ENCODE peak calls at places on chromosome 4, in six cellular contexts. One of them, this sample, is unnamed.

GRCh38 chr4:38930696-38931095 is 63.1 kb downstream of the FAM114A1 start:
- DNase-seq in mesendoderm: no peak
- DNase-seq in neuronal stem cell: no peak
- DNase-seq in mesenchymal stem cell: no peak
- DNase-seq in H1: no peak
- DNase-seq in H9: no peak
- DNase-seq in this sample: no peak

GRCh38 chr4:139227729-139228404 is 50.8 kb upstream of the ELF2 start:
- DNase-seq in H9: no peak
- DNase-seq in H1: peak
- DNase-seq in mesendoderm: no peak
- DNase-seq in mesenchymal stem cell: no peak
- DNase-seq in neuronal stem cell: no peak
- DNase-seq in this sample: no peak

GRCh38 chr4:41432889-41433288 is 105.1 kb upstream of the LIMCH1 start:
- DNase-seq in mesenchymal stem cell: peak
- DNase-seq in H1: no peak
- DNase-seq in mesendoderm: peak
- DNase-seq in neuronal stem cell: peak
- DNase-seq in H9: peak
- DNase-seq in this sample: peak

GRCh38 chr4:74692973-74693372 is 101.3 kb downstream of the BTC start:
- DNase-seq in neuronal stem cell: no peak
- DNase-seq in mesenchymal stem cell: peak
- DNase-seq in H1: no peak
- DNase-seq in mesendoderm: no peak
- DNase-seq in H9: no peak
- DNase-seq in this sample: peak

GRCh38 chr4:106039796-106040195 is 144.5 kb downstream of the NPNT start:
- DNase-seq in neuronal stem cell: no peak
- DNase-seq in H1: no peak
- DNase-seq in mesendoderm: no peak
- DNase-seq in H9: no peak
- DNase-seq in mesenchymal stem cell: no peak
- DNase-seq in this sample: peak

GRCh38 chr4:6751611-6752485 is 30.7 kb upstream of the KIAA0232 start:
- DNase-seq in neuronal stem cell: no peak
- DNase-seq in H1: no peak
- DNase-seq in H9: no peak
- DNase-seq in mesendoderm: peak
- DNase-seq in mesenchymal stem cell: peak
- DNase-seq in this sample: peak

GRCh38 chr4:33071552-33071951 is 2351.4 kb downstream of the PCDH7 start:
- DNase-seq in neuronal stem cell: no peak
- DNase-seq in H1: no peak
- DNase-seq in mesendoderm: no peak
- DNase-seq in mesenchymal stem cell: no peak
- DNase-seq in H9: no peak
- DNase-seq in this sample: peak

GRCh38 chr4:155473420-155474095 is 96.8 kb upstream of the MAP9 start:
- DNase-seq in neuronal stem cell: no peak
- DNase-seq in mesendoderm: peak
- DNase-seq in H1: no peak
- DNase-seq in H9: no peak
- DNase-seq in mesenchymal stem cell: no peak
- DNase-seq in this sample: peak

GRCh38 chr4:7811536-7812190 is 128.0 kb downstream of the AFAP1 start:
- DNase-seq in mesenchymal stem cell: peak
- DNase-seq in mesendoderm: no peak
- DNase-seq in H9: no peak
- DNase-seq in neuronal stem cell: no peak
- DNase-seq in H1: no peak
- DNase-seq in this sample: peak

GRCh38 chr4:81648576-81649272 is 177.0 kb upstream of the RASGEF1B start:
- DNase-seq in mesenchymal stem cell: no peak
- DNase-seq in H9: no peak
- DNase-seq in H1: no peak
- DNase-seq in mesendoderm: no peak
- DNase-seq in neuronal stem cell: no peak
- DNase-seq in this sample: no peak

GRCh38 chr4:74632634-74633033 is 161.7 kb downstream of the BTC start:
- DNase-seq in H1: no peak
- DNase-seq in mesendoderm: no peak
- DNase-seq in mesenchymal stem cell: peak
- DNase-seq in neuronal stem cell: no peak
- DNase-seq in H9: no peak
- DNase-seq in this sample: peak

GRCh38 chr4:173167793-173168395 is 717 bp upstream of the GALNT7 start:
- DNase-seq in mesendoderm: peak
- DNase-seq in neuronal stem cell: no peak
- DNase-seq in H1: no peak
- DNase-seq in H9: peak
- DNase-seq in mesenchymal stem cell: peak
- DNase-seq in this sample: peak

GRCh38 chr4:74039065-74039763 is 725 bp upstream of the CXCL3 start:
- DNase-seq in mesenchymal stem cell: peak
- DNase-seq in H9: no peak
- DNase-seq in neuronal stem cell: no peak
- DNase-seq in H1: no peak
- DNase-seq in mesendoderm: peak
- DNase-seq in this sample: peak

GRCh38 chr4:85595796-85596559 is 121.0 kb downstream of the ARHGAP24 start:
- DNase-seq in H1: no peak
- DNase-seq in mesendoderm: no peak
- DNase-seq in mesenchymal stem cell: no peak
- DNase-seq in H9: no peak
- DNase-seq in neuronal stem cell: no peak
- DNase-seq in this sample: no peak

GRCh38 chr4:163544407-163545038 is 50.0 kb downstream of the TMA16 start:
- DNase-seq in mesendoderm: peak
- DNase-seq in H9: peak
- DNase-seq in mesenchymal stem cell: peak
- DNase-seq in neuronal stem cell: peak
- DNase-seq in H1: peak
- DNase-seq in this sample: peak

GRCh38 chr4:100098681-100099080 is 91.6 kb downstream of the DDIT4L start:
- DNase-seq in neuronal stem cell: no peak
- DNase-seq in H9: no peak
- DNase-seq in H1: no peak
- DNase-seq in mesenchymal stem cell: peak
- DNase-seq in mesendoderm: peak
- DNase-seq in this sample: no peak

GRCh38 chr4:33831667-33832066 is 2412.6 kb downstream of the ARAP2 start:
- DNase-seq in neuronal stem cell: no peak
- DNase-seq in H9: no peak
- DNase-seq in H1: no peak
- DNase-seq in mesendoderm: no peak
- DNase-seq in mesenchymal stem cell: peak
- DNase-seq in this sample: peak

GRCh38 chr4:118942465-118942864 is 53.8 kb downstream of the SYNPO2 start:
- DNase-seq in mesendoderm: no peak
- DNase-seq in H1: no peak
- DNase-seq in mesenchymal stem cell: peak
- DNase-seq in neuronal stem cell: no peak
- DNase-seq in H9: no peak
- DNase-seq in this sample: peak

GRCh38 chr4:20347526-20347925 is 95.8 kb downstream of the SLIT2 start:
- DNase-seq in neuronal stem cell: no peak
- DNase-seq in mesendoderm: no peak
- DNase-seq in H9: no peak
- DNase-seq in mesenchymal stem cell: no peak
- DNase-seq in H1: no peak
- DNase-seq in this sample: no peak

GRCh38 chr4:35739305-35739704 is 505.0 kb downstream of the ARAP2 start:
- DNase-seq in mesenchymal stem cell: no peak
- DNase-seq in neuronal stem cell: no peak
- DNase-seq in H1: no peak
- DNase-seq in mesendoderm: no peak
- DNase-seq in H9: no peak
- DNase-seq in this sample: no peak

GRCh38 chr4:56040842-56041241 is 92.1 kb downstream of the CEP135 start:
- DNase-seq in H9: no peak
- DNase-seq in neuronal stem cell: no peak
- DNase-seq in mesenchymal stem cell: no peak
- DNase-seq in mesendoderm: no peak
- DNase-seq in H1: no peak
- DNase-seq in this sample: no peak

GRCh38 chr4:84389406-84389805 is 109.7 kb downstream of the NKX6-1 start:
- DNase-seq in H9: no peak
- DNase-seq in mesenchymal stem cell: no peak
- DNase-seq in mesendoderm: peak
- DNase-seq in H1: no peak
- DNase-seq in neuronal stem cell: no peak
- DNase-seq in this sample: no peak

GRCh38 chr4:155403886-155404285 is 27.1 kb upstream of the MAP9 start:
- DNase-seq in H1: no peak
- DNase-seq in neuronal stem cell: peak
- DNase-seq in mesendoderm: peak
- DNase-seq in mesenchymal stem cell: peak
- DNase-seq in H9: no peak
- DNase-seq in this sample: peak

GRCh38 chr4:137394000-137394399 is 138.3 kb downstream of the PCDH18 start:
- DNase-seq in mesenchymal stem cell: no peak
- DNase-seq in mesendoderm: no peak
- DNase-seq in H1: no peak
- DNase-seq in neuronal stem cell: no peak
- DNase-seq in H9: no peak
- DNase-seq in this sample: no peak

GRCh38 chr4:97548186-97548585 is 595.1 kb downstream of the STPG2 start:
- DNase-seq in H1: no peak
- DNase-seq in mesendoderm: no peak
- DNase-seq in mesenchymal stem cell: no peak
- DNase-seq in H9: no peak
- DNase-seq in neuronal stem cell: no peak
- DNase-seq in this sample: no peak

GRCh38 chr4:143185253-143186107 is 763 bp downstream of the USP38 start:
- DNase-seq in mesendoderm: peak
- DNase-seq in H1: peak
- DNase-seq in mesenchymal stem cell: peak
- DNase-seq in neuronal stem cell: peak
- DNase-seq in H9: peak
- DNase-seq in this sample: peak

GRCh38 chr4:143183513-143184216 is 1.1 kb upstream of the USP38 start:
- DNase-seq in H9: no peak
- DNase-seq in mesendoderm: no peak
- DNase-seq in neuronal stem cell: no peak
- DNase-seq in mesenchymal stem cell: peak
- DNase-seq in H1: no peak
- DNase-seq in this sample: no peak

GRCh38 chr4:143186202-143186601 is 1.5 kb downstream of the USP38 start:
- DNase-seq in H1: no peak
- DNase-seq in mesendoderm: no peak
- DNase-seq in mesenchymal stem cell: peak
- DNase-seq in neuronal stem cell: no peak
- DNase-seq in H9: no peak
- DNase-seq in this sample: peak

GRCh38 chr4:143184217-143184502 is 557 bp upstream of the USP38 start:
- DNase-seq in neuronal stem cell: no peak
- DNase-seq in mesenchymal stem cell: no peak
- DNase-seq in H1: no peak
- DNase-seq in mesendoderm: no peak
- DNase-seq in H9: no peak
- DNase-seq in this sample: no peak

DNA sequence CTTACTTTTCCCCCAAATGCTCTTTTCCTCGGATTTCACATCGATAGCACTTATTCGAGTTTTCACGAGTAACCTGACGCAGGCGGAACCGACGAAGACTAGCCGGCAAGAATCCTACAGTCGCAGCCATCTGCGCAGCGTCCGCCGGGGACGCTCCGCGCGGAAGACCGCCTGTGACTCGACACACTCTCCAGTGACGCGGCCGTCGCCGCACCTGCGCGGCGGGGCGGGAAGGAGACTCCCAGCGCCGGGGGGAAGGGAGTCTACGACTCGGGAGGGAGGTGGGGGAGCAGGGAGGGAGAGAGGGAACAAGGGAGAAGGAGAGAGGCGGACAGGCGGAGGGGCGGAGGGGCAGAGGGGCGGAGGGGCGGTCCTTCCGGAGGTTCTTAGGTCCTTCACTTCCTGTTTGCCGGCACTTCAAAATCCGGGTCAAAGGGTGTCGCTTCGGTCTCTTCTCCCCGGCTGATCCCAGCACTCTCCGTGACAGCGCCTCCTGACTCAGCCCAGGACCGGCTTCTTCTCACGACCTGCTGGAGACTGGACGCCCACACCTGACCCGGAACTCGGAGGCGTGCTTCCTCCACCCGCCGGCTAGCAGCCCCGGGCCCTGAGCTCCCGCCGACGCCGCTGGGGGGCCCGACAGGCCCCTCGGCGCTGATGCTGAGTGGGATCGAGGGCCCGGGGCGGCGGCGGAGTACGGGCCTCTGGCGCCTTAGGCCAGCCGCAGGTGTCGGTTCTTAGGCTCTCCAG is at the start of gene USP38:
- DNase-seq in neuronal stem cell: peak
- DNase-seq in mesendoderm: peak
- DNase-seq in H9: peak
- DNase-seq in H1: peak
- DNase-seq in mesenchymal stem cell: peak
- DNase-seq in this sample: peak
- H2BK120ac ChIP-seq in neuronal stem cell: no peak
- H2BK120ac ChIP-seq in mesendoderm: no peak
- H2BK120ac ChIP-seq in H9: no peak
- H2BK120ac ChIP-seq in H1: peak
- H2BK120ac ChIP-seq in mesenchymal stem cell: peak
- H2BK120ac ChIP-seq in this sample: peak

GRCh38 chr4:140256941-140257340 is 103.0 kb upstream of the MAML3 start:
- DNase-seq in neuronal stem cell: no peak
- DNase-seq in H1: no peak
- DNase-seq in H9: no peak
- DNase-seq in mesenchymal stem cell: peak
- DNase-seq in mesendoderm: no peak
- DNase-seq in this sample: peak
- H2BK120ac ChIP-seq in neuronal stem cell: no peak
- H2BK120ac ChIP-seq in H1: no peak
- H2BK120ac ChIP-seq in H9: no peak
- H2BK120ac ChIP-seq in mesenchymal stem cell: no peak
- H2BK120ac ChIP-seq in mesendoderm: no peak
- H2BK120ac ChIP-seq in this sample: peak

DNA sequence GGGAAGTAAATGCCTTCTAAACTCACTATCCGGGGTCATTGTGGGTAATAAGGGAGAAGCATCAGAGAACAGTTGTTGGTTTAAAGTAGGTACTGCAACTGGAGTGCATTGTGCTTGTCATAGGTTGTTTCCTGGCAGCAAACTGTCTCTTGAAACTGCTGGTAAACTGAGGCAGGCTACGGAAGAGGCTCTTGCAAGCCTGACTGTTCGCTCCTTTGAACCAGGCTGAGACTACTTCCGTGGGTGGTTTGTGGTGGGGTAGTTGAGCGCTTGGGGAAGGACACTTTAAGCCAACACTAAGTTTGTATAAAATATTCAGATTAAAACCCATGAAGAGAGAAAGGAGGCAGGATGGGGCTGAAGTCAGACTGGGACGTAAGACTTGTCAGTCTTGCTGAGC is 45.2 kb upstream of the WDR1 start:
- DNase-seq in H1: no peak
- DNase-seq in mesendoderm: no peak
- DNase-seq in H9: no peak
- DNase-seq in mesenchymal stem cell: no peak
- DNase-seq in neuronal stem cell: no peak
- DNase-seq in this sample: no peak
- H2BK120ac ChIP-seq in H1: no peak
- H2BK120ac ChIP-seq in mesendoderm: no peak
- H2BK120ac ChIP-seq in H9: no peak
- H2BK120ac ChIP-seq in mesenchymal stem cell: no peak
- H2BK120ac ChIP-seq in neuronal stem cell: no peak
- H2BK120ac ChIP-seq in this sample: no peak

GRCh38 chr4:1043658-1044468 is 32.4 kb downstream of the FGFRL1 start:
- DNase-seq in neuronal stem cell: peak
- DNase-seq in mesendoderm: peak
- DNase-seq in mesenchymal stem cell: peak
- DNase-seq in H1: peak
- DNase-seq in H9: peak
- DNase-seq in this sample: peak
- H2BK120ac ChIP-seq in neuronal stem cell: peak
- H2BK120ac ChIP-seq in mesendoderm: peak
- H2BK120ac ChIP-seq in mesenchymal stem cell: peak
- H2BK120ac ChIP-seq in H1: peak
- H2BK120ac ChIP-seq in H9: no peak
- H2BK120ac ChIP-seq in this sample: peak